ENCODE peak calls at places on chromosomes 12 and 14, in ten cellular contexts. Y is fibroblast of pulmonary artery; Z is AG10803; J is astrocyte of the spinal cord; U is transverse colon; L is bronchial epithelial cell; C is GM06990; B is left lung; S is CD8-positive, alpha-beta T cell; E is body of pancreas. X is an unnamed sample.

GRCh38 chr12:31961137-31961536 is 1.9 kb downstream of the RESF1 start:
- DNase-seq in Y (no peak), Z (no peak), J (no peak), U (no peak), L (no peak), C (no peak), B (no peak), S (no peak), E (no peak), X (no peak)

GRCh38 chr14:20460458-20461229 is 590 bp downstream of the PIP4P1 start:
- DNase-seq in Y (no peak), Z (no peak), J (no peak), U (peak; percentile 81), L (no peak), C (peak; percentile 73), B (no peak), S (peak; percentile 31), E (peak; percentile 66), X (no peak)

GRCh38 chr14:102525213-102526143 is 15.9 kb upstream of the ANKRD9 start:
- DNase-seq in Y (peak; percentile 75), Z (peak; percentile 58), J (peak; percentile 69), U (peak; percentile 63), L (peak; percentile 67), C (no peak), B (no peak), S (no peak), E (peak; percentile 55), X (no peak)

GRCh38 chr12:103821773-103822172 is 19.3 kb downstream of the NT5DC3 start:
- DNase-seq in Y (no peak), Z (peak; percentile 40), J (peak; percentile 35), U (no peak), L (no peak), C (no peak), B (no peak), S (no peak), E (no peak), X (no peak)

GRCh38 chr12:75302225-75302624 is 27.9 kb downstream of the CAPS2 start:
- DNase-seq in Y (no peak), Z (no peak), J (no peak), U (no peak), L (no peak), C (no peak), B (no peak), S (no peak), E (no peak), X (no peak)

GRCh38 chr14:72625689-72626088 is 268.2 kb downstream of the DPF3 start:
- DNase-seq in Y (no peak), Z (no peak), J (no peak), U (no peak), L (no peak), C (peak; percentile 59), B (no peak), S (no peak), E (no peak), X (no peak)

GRCh38 chr14:91008759-91009409 is 51.6 kb downstream of the RPS6KA5 start:
- DNase-seq in Y (no peak), Z (no peak), J (no peak), U (no peak), L (peak; percentile 48), C (peak; percentile 26), B (no peak), S (no peak), E (no peak), X (no peak)

GRCh38 chr12:13205809-13206559 is 9.5 kb downstream of the EMP1 start:
- DNase-seq in Y (peak; percentile 98), Z (peak; percentile 98), J (peak; percentile 99), U (no peak), L (peak; percentile 95), C (no peak), B (no peak), S (no peak), E (no peak), X (no peak)

GRCh38 chr14:99419905-99420304 is 60.8 kb downstream of the SETD3 start:
- DNase-seq in Y (no peak), Z (no peak), J (no peak), U (no peak), L (no peak), C (no peak), B (no peak), S (no peak), E (no peak), X (no peak)

GRCh38 chr12:4540170-4540569 is 1.5 kb downstream of the RAD51AP1 start:
- DNase-seq in Y (no peak), Z (no peak), J (no peak), U (no peak), L (no peak), C (no peak), B (no peak), S (no peak), E (no peak), X (no peak)
- H3K4me3 ChIP-seq in Y (no peak overlapping the region), Z (no peak overlapping the region), J (no peak overlapping the region), U (no peak overlapping the region), L (no peak overlapping the region), C (peak overlapping the region; percentile 98), B (no peak overlapping the region), S (no peak overlapping the region), E (no peak overlapping the region), X (peak overlapping the region; percentile 91)

GRCh38 chr12:112011685-112012084 is 1.3 kb downstream of the TMEM116 start:
- DNase-seq in Y (no peak), Z (no peak), J (no peak), U (no peak), L (no peak), C (no peak), B (no peak), S (no peak), E (no peak), X (no peak)

GRCh38 chr12:112015938-112016337 is 2.7 kb downstream of the ERP29 start:
- DNase-seq in Y (no peak), Z (no peak), J (no peak), U (no peak), L (no peak), C (no peak), B (no peak), S (no peak), E (no peak), X (no peak)

GRCh38 chr12:112012775-112013600 is at the start of the genes ERP29 and TMEM116:
- DNase-seq in Y (peak; percentile 99), Z (peak; percentile 98), J (peak; percentile 99), U (peak; percentile 100), L (peak; percentile 93), C (peak; percentile 100), B (peak; percentile 100), S (peak; percentile 100), E (peak; percentile 100), X (peak; percentile 94)

GRCh38 chr12:112010415-112011344 is 2.3 kb downstream of the TMEM116 start:
- DNase-seq in Y (no peak), Z (no peak), J (no peak), U (no peak), L (no peak), C (no peak), B (no peak), S (no peak), E (no peak), X (no peak)

DNA sequence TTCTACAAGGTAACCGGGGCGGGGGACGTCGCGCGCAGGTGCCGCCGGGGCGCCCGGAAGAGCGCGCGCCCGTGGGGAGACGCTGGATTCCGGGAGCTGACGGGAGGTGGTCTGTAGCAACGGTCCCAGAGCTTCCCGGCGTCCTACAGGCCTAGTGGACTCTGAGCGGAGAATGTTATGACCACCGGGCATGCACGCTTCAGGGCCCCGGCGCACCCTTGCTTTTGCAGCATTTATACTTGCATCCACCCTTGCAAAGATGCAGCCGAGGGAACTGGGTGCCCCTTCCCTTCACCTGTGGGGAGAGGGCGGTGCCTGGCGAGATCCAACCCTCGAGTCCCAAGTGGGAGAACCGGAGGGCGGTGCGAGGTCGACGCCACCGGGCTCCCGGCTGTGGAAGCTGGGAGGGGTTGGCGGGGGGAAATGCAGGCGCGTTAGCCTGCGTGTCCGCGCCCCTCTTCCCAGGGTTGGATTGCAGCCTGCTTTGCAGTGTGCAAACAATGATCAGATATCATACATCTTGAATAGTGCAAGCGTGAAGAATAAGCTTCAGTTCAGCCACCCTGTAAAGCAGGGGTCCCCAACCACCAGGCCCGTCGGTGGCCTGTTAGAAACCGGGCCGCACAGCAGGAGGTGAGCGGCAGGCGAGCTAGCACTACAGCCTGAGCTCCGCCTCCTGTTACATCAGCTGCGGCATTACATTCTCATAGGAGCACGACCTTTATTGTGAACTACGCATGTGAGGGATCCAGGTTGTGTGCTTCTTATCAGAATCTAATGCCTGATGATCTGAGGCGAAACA is 576 bp downstream of the ERP29 start:
- DNase-seq in Y (peak; percentile 82), Z (peak; percentile 67), J (peak; percentile 76), U (peak; percentile 78), L (peak; percentile 74), C (peak; percentile 66), B (peak; percentile 89), S (no peak), E (peak; percentile 83), X (peak; percentile 78)
- TF ChIP-seq CTCF in Y (no peak), Z (no peak), J (no peak), U (no peak), L (no peak), C (no peak), B (no peak), S (peak; percentile 25), E (no peak), X (no peak)

GRCh38 chr12:122064034-122064777 is 14.3 kb upstream of the MLXIP start:
- DNase-seq in Y (peak; percentile 98), Z (peak; percentile 90), J (peak; percentile 92), U (peak; percentile 88), L (peak; percentile 76), C (peak; percentile 49), B (no peak), S (no peak), E (peak; percentile 100), X (no peak)
- H3K4me3 ChIP-seq in Y (peak overlapping the region; percentile 41), Z (no peak overlapping the region), J (peak overlapping the region; percentile 4), U (no peak overlapping the region), L (no peak overlapping the region), C (no peak overlapping the region), B (no peak overlapping the region), S (no peak overlapping the region), E (peak overlapping the region; percentile 58), X (no peak overlapping the region)

GRCh38 chr14:58794993-58795762 is 157.4 kb downstream of the DACT1 start:
- DNase-seq in Y (no peak), Z (no peak), J (no peak), U (no peak), L (no peak), C (no peak), B (no peak), S (no peak), E (no peak), X (no peak)
- TF ChIP-seq CTCF in Y (no peak), Z (no peak), J (no peak), U (no peak), L (no peak), C (no peak), B (no peak), S (no peak), E (no peak), X (no peak)

GRCh38 chr14:95146079-95146771 is 11.1 kb downstream of the DICER1 start:
- DNase-seq in Y (no peak), Z (no peak), J (no peak), U (peak; percentile 74), L (no peak), C (no peak), B (peak; percentile 61), S (no peak), E (peak; percentile 64), X (no peak)
- H3K4me3 ChIP-seq in Y (no peak overlapping the region), Z (no peak overlapping the region), J (no peak overlapping the region), U (no peak overlapping the region), L (no peak overlapping the region), C (no peak overlapping the region), B (no peak overlapping the region), S (no peak overlapping the region), E (no peak overlapping the region), X (no peak overlapping the region)

X was measured in LNCaP clone FGC.